ENCODE peak calls at places on chromosome 21, in five cellular contexts. One of them, this sample, is unnamed.

GRCh38 chr21:45029298-45029967 is 44.9 kb upstream of the ADARB1 start:
- DNase-seq in A172: no peak
- DNase-seq in EL: no peak
- DNase-seq in lung microvascular endothelial cell: no peak
- DNase-seq in memory B cell: no peak
- DNase-seq in this sample: no peak

GRCh38 chr21:27569831-27570230 is 602.9 kb upstream of the ADAMTS5 start:
- DNase-seq in A172: no peak
- DNase-seq in EL: peak
- DNase-seq in memory B cell: no peak
- DNase-seq in lung microvascular endothelial cell: no peak
- DNase-seq in this sample: no peak

GRCh38 chr21:30340714-30341573 is 3.5 kb upstream of the KRTAP27-1 start:
- DNase-seq in EL: no peak
- DNase-seq in A172: peak
- DNase-seq in memory B cell: no peak
- DNase-seq in lung microvascular endothelial cell: peak
- DNase-seq in this sample: peak

GRCh38 chr21:42414928-42415769 is 11.4 kb downstream of the UBASH3A start:
- DNase-seq in EL: peak
- DNase-seq in A172: peak
- DNase-seq in lung microvascular endothelial cell: peak
- DNase-seq in memory B cell: peak
- DNase-seq in this sample: peak

GRCh38 chr21:36980280-36981048 is 14.0 kb upstream of the HLCS start:
- DNase-seq in lung microvascular endothelial cell: peak
- DNase-seq in memory B cell: no peak
- DNase-seq in EL: no peak
- DNase-seq in A172: no peak
- DNase-seq in this sample: no peak

GRCh38 chr21:41961753-41962152 is 7.9 kb upstream of the C2CD2 start:
- DNase-seq in EL: no peak
- DNase-seq in memory B cell: no peak
- DNase-seq in A172: no peak
- DNase-seq in lung microvascular endothelial cell: no peak
- DNase-seq in this sample: no peak

GRCh38 chr21:45964649-45965048 is 16.9 kb upstream of the COL6A1 start:
- DNase-seq in A172: no peak
- DNase-seq in EL: no peak
- DNase-seq in memory B cell: no peak
- DNase-seq in lung microvascular endothelial cell: no peak
- DNase-seq in this sample: no peak

GRCh38 chr21:35020902-35021301 is 28.2 kb downstream of the RUNX1 start:
- DNase-seq in EL: peak
- DNase-seq in A172: no peak
- DNase-seq in lung microvascular endothelial cell: no peak
- DNase-seq in memory B cell: no peak
- DNase-seq in this sample: no peak

GRCh38 chr21:14259669-14260458 is 43.9 kb downstream of the RBM11 start:
- DNase-seq in lung microvascular endothelial cell: peak
- DNase-seq in A172: peak
- DNase-seq in memory B cell: no peak
- DNase-seq in EL: peak
- DNase-seq in this sample: peak

GRCh38 chr21:15063821-15064575 is 802 bp downstream of the NRIP1 start:
- DNase-seq in A172: peak
- DNase-seq in EL: peak
- DNase-seq in lung microvascular endothelial cell: peak
- DNase-seq in memory B cell: no peak
- DNase-seq in this sample: no peak

GRCh38 chr21:39386194-39386593 is 37.3 kb upstream of the HMGN1 start:
- DNase-seq in A172: no peak
- DNase-seq in memory B cell: no peak
- DNase-seq in lung microvascular endothelial cell: no peak
- DNase-seq in EL: no peak
- DNase-seq in this sample: no peak